ENCODE peak calls at places on chromosome 7, in eight cellular contexts. B is bronchial epithelial cell, F is A549, R is GM12864, L is astrocyte of the spinal cord, W is stomach, Q is astrocyte of the cerebellum, P is psoas muscle. J is an unnamed sample.

GRCh38 chr7:118195837-118196474 is 12.0 kb downstream of the LSM8 start:
- DNase-seq in B (peak; percentile 65), F (peak; percentile 21), R (peak; percentile 22), L (peak; percentile 72), W (peak; percentile 59), Q (peak; percentile 73), P (no peak), J (peak; percentile 76)

GRCh38 chr7:68841004-68841403 is 757.3 kb upstream of the AUTS2 start:
- DNase-seq in B (no peak), F (no peak), R (no peak), L (peak; percentile 6), W (no peak), Q (no peak), P (no peak), J (no peak)

GRCh38 chr7:112083776-112084175 is 122.4 kb downstream of the DOCK4 start:
- DNase-seq in B (no peak), F (no peak), R (no peak), L (no peak), W (no peak), Q (no peak), P (no peak), J (no peak)

GRCh38 chr7:157607218-157607617 is 270.4 kb downstream of the DNAJB6 start:
- DNase-seq in B (no peak), F (no peak), R (no peak), L (no peak), W (no peak), Q (no peak), P (no peak), J (no peak)

GRCh38 chr7:132782777-132783633 is 206.7 kb upstream of the PLXNA4 start:
- DNase-seq in B (no peak), F (no peak), R (no peak), L (peak; percentile 92), W (no peak), Q (peak; percentile 94), P (no peak), J (peak; percentile 19)

GRCh38 chr7:5374464-5374863 is 49.2 kb downstream of the TNRC18 start:
- DNase-seq in B (no peak), F (no peak), R (no peak), L (no peak), W (no peak), Q (no peak), P (no peak), J (no peak)

GRCh38 chr7:129258649-129259389 is 34.0 kb downstream of the AHCYL2 start:
- DNase-seq in B (peak; percentile 39), F (no peak), R (no peak), L (peak; percentile 36), W (no peak), Q (peak; percentile 20), P (no peak), J (no peak)

GRCh38 chr7:99860281-99861127 is 16.3 kb downstream of the OR2AE1 start:
- DNase-seq in B (peak; percentile 83), F (no peak), R (no peak), L (peak; percentile 95), W (no peak), Q (peak; percentile 94), P (peak; percentile 52), J (peak; percentile 32)

GRCh38 chr7:30251708-30252329 is 32.6 kb upstream of the ZNRF2 start:
- DNase-seq in B (no peak), F (no peak), R (no peak), L (no peak), W (no peak), Q (no peak), P (no peak), J (peak; percentile 19)

GRCh38 chr7:24891173-24891787 is 88.7 kb downstream of the OSBPL3 start:
- DNase-seq in B (no peak), F (no peak), R (no peak), L (no peak), W (no peak), Q (no peak), P (no peak), J (no peak)

GRCh38 chr7:90570373-90570959 is 25.7 kb upstream of the CDK14 start:
- DNase-seq in B (peak; percentile 22), F (no peak), R (no peak), L (no peak), W (no peak), Q (no peak), P (no peak), J (peak; percentile 33)

GRCh38 chr7:94908204-94909022 is 1.0 kb downstream of the PPP1R9A start:
- DNase-seq in B (no peak), F (peak; percentile 57), R (no peak), L (peak; percentile 41), W (peak; percentile 44), Q (peak; percentile 15), P (peak; percentile 17), J (peak; percentile 14)

GRCh38 chr7:122886357-122887081 is at the start of gene CADPS2:
- DNase-seq in B (peak; percentile 58), F (peak; percentile 73), R (peak; percentile 36), L (peak; percentile 90), W (peak; percentile 90), Q (peak; percentile 68), P (peak; percentile 82), J (peak; percentile 87)

GRCh38 chr7:149469806-149470205 is 8.9 kb upstream of the ZNF777 start:
- DNase-seq in B (no peak), F (no peak), R (no peak), L (no peak), W (no peak), Q (no peak), P (no peak), J (no peak)

GRCh38 chr7:105853931-105854419 is 22.4 kb downstream of the ATXN7L1 start:
- DNase-seq in B (no peak), F (no peak), R (no peak), L (peak; percentile 22), W (no peak), Q (no peak), P (no peak), J (peak; percentile 28)

GRCh38 chr7:90383422-90383821 is 19.8 kb upstream of the CLDN12 start:
- DNase-seq in B (peak; percentile 92), F (no peak), R (no peak), L (peak; percentile 55), W (no peak), Q (no peak), P (no peak), J (peak; percentile 54)

GRCh38 chr7:131425992-131426391 is 98.3 kb downstream of the MKLN1 start:
- DNase-seq in B (no peak), F (no peak), R (no peak), L (no peak), W (no peak), Q (no peak), P (no peak), J (no peak)

GRCh38 chr7:149701495-149702240 is 71.7 kb downstream of the ZNF467 start:
- DNase-seq in B (no peak), F (no peak), R (no peak), L (no peak), W (no peak), Q (no peak), P (no peak), J (no peak)

DNA sequence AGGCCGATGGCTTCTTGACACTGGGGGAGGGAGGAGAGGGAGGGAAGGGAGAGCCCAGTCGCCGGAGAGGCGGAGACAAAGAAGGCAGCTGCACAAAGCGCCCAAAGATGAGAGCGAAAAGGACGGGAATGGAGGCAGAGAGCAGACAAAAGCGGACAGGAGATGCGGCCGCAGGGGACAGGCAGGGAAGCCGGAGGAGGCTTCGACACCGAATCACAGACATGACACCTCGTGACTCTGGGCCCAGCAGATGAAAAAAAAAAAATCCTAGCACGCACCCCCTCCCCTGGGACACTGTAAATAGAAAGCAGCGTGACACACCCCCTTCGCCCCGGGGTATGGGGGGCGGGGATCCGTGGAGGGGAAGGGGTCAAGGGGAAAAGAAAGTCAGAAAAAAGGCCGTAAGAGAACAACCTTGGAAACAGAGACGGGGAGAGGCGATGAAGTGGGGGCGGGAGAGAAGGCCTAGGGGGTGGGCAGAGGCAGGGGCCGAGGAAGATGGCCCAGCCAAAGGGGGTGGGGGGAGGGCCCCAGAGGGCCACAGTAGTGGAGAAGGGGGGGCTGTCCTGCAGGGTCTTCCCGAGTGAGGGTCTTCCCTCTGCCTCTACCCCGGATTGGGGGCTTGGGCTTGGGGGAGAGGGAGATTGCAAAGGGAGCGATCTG is 845 bp downstream of the NAT16 start:
- DNase-seq in B (no peak), F (no peak), R (no peak), L (no peak), W (no peak), Q (no peak), P (no peak), J (no peak)
- H3K4me3 ChIP-seq in B (no peak overlapping the region), F (peak overlapping the region; percentile 37), R (no peak overlapping the region), L (no peak overlapping the region), W (peak overlapping the region; percentile 10), Q (no peak overlapping the region), P (no peak overlapping the region), J (no peak overlapping the region)

GRCh38 chr7:76023002-76023401 is 24.8 kb downstream of the STYXL1 start:
- DNase-seq in B (no peak), F (no peak), R (no peak), L (no peak), W (no peak), Q (no peak), P (no peak), J (no peak)
- H3K4me3 ChIP-seq in B (no peak overlapping the region), F (no peak overlapping the region), R (no peak overlapping the region), L (no peak overlapping the region), W (no peak overlapping the region), Q (no peak overlapping the region), P (no peak overlapping the region), J (no peak overlapping the region)

GRCh38 chr7:114050571-114050970 is 131.8 kb upstream of the PPP1R3A start:
- DNase-seq in B (no peak), F (no peak), R (no peak), L (no peak), W (no peak), Q (no peak), P (no peak), J (no peak)

GRCh38 chr7:114048386-114049235 is 129.8 kb upstream of the PPP1R3A start:
- DNase-seq in B (peak; percentile 7), F (peak; percentile 6), R (no peak), L (peak; percentile 31), W (no peak), Q (peak; percentile 15), P (no peak), J (peak; percentile 14)

GRCh38 chr7:114051871-114052324 is 133.1 kb upstream of the PPP1R3A start:
- DNase-seq in B (no peak), F (no peak), R (peak; percentile 16), L (no peak), W (no peak), Q (no peak), P (no peak), J (no peak)

GRCh38 chr7:114047889-114048288 is 129.1 kb upstream of the PPP1R3A start:
- DNase-seq in B (peak; percentile 76), F (peak; percentile 1), R (no peak), L (peak; percentile 52), W (no peak), Q (peak; percentile 15), P (no peak), J (peak; percentile 56)
- H3K4me3 ChIP-seq in B (no peak overlapping the region), F (peak overlapping the region; percentile 29), R (no peak overlapping the region), L (no peak overlapping the region), W (peak overlapping the region; percentile 16), Q (no peak overlapping the region), P (peak overlapping the region; percentile 53), J (no peak overlapping the region)

GRCh38 chr7:139772837-139773236 is 5.0 kb downstream of the HIPK2 start:
- DNase-seq in B (no peak), F (no peak), R (no peak), L (no peak), W (no peak), Q (no peak), P (no peak), J (no peak)
- H3K4me3 ChIP-seq in B (no peak overlapping the region), F (no peak overlapping the region), R (no peak overlapping the region), L (no peak overlapping the region), W (no peak overlapping the region), Q (no peak overlapping the region), P (no peak overlapping the region), J (no peak overlapping the region)